ENCODE peak calls at places on chromosome 10, in nine cellular contexts. S is upper lobe of right lung, I is AG08395, P is fibroblast of pulmonary artery, B is GM13976, N is T47D, W is glomerular endothelial cell, F is ecto neural progenitor cell, T is sigmoid colon. L is an unnamed sample.
A peak's percentile ranks its signal among the peaks of the same experiment; 100 is the strongest.

GRCh38 chr10:79293841-79294705 is 53.2 kb upstream of the PPIF start:
- DNase-seq in S (peak; percentile 86), I (peak; percentile 64), P (peak; percentile 29), B (no peak), N (no peak), W (no peak), F (no peak), T (no peak), L (peak; percentile 21)

GRCh38 chr10:11344081-11344480 is 267.4 kb downstream of the USP6NL start:
- DNase-seq in S (no peak), I (no peak), P (no peak), B (no peak), N (no peak), W (no peak), F (no peak), T (no peak), L (no peak)

GRCh38 chr10:77877461-77878344 is 48.9 kb downstream of the DLG5 start:
- DNase-seq in S (no peak), I (no peak), P (peak; percentile 81), B (peak; percentile 59), N (no peak), W (no peak), F (no peak), T (peak; percentile 91), L (peak; percentile 39)

GRCh38 chr10:11476035-11476434 is 135.4 kb downstream of the USP6NL start:
- DNase-seq in S (no peak), I (peak; percentile 20), P (no peak), B (no peak), N (no peak), W (no peak), F (no peak), T (no peak), L (no peak)

GRCh38 chr10:109956454-109957091 is 33.3 kb upstream of the XPNPEP1 start:
- DNase-seq in S (no peak), I (peak; percentile 55), P (peak; percentile 61), B (peak; percentile 59), N (no peak), W (no peak), F (no peak), T (no peak), L (no peak)

GRCh38 chr10:13894412-13895093 is 307.8 kb downstream of the PRPF18 start:
- DNase-seq in S (no peak), I (no peak), P (peak; percentile 40), B (no peak), N (no peak), W (no peak), F (no peak), T (no peak), L (no peak)

GRCh38 chr10:48941427-48942075 is 1.9 kb upstream of the LRRC18 start:
- DNase-seq in S (no peak), I (no peak), P (no peak), B (no peak), N (no peak), W (no peak), F (peak; percentile 29), T (no peak), L (no peak)

GRCh38 chr10:79269969-79270368 is 77.3 kb upstream of the PPIF start:
- DNase-seq in S (no peak), I (no peak), P (no peak), B (no peak), N (no peak), W (no peak), F (no peak), T (no peak), L (no peak)

GRCh38 chr10:103040424-103040823 is 122.3 kb downstream of the CNNM2 start:
- DNase-seq in S (no peak), I (peak; percentile 70), P (peak; percentile 50), B (no peak), N (no peak), W (no peak), F (no peak), T (no peak), L (no peak)

GRCh38 chr10:124652701-124653100 is 91.5 kb downstream of the FAM53B start:
- DNase-seq in S (no peak), I (no peak), P (no peak), B (no peak), N (no peak), W (no peak), F (no peak), T (no peak), L (no peak)

GRCh38 chr10:122939819-122940543 is 14.0 kb downstream of the C10orf88 start:
- DNase-seq in S (no peak), I (no peak), P (peak; percentile 79), B (no peak), N (no peak), W (no peak), F (no peak), T (no peak), L (no peak)

GRCh38 chr10:77290528-77291155 is 347.0 kb downstream of the KCNMA1 start:
- DNase-seq in S (no peak), I (peak; percentile 88), P (peak; percentile 68), B (no peak), N (no peak), W (no peak), F (no peak), T (peak; percentile 17), L (peak; percentile 97)

GRCh38 chr10:29859521-29860130 is 199.8 kb downstream of the JCAD start:
- DNase-seq in S (no peak), I (peak; percentile 45), P (no peak), B (no peak), N (no peak), W (no peak), F (no peak), T (no peak), L (no peak)

GRCh38 chr10:69953851-69954250 is 98.8 kb upstream of the MACROH2A2 start:
- DNase-seq in S (peak; percentile 52), I (no peak), P (no peak), B (no peak), N (no peak), W (no peak), F (no peak), T (peak; percentile 58), L (no peak)

GRCh38 chr10:5283305-5284158 is 81.2 kb upstream of the UCN3 start:
- DNase-seq in S (peak; percentile 71), I (peak; percentile 69), P (peak; percentile 81), B (no peak), N (peak; percentile 54), W (no peak), F (peak; percentile 66), T (peak; percentile 70), L (no peak)

GRCh38 chr10:107548301-107548700 is 383.8 kb upstream of the SORCS1 start:
- DNase-seq in S (no peak), I (no peak), P (peak; percentile 7), B (no peak), N (no peak), W (no peak), F (no peak), T (no peak), L (no peak)

GRCh38 chr10:56632537-56632936 is 271.5 kb upstream of the ZWINT start:
- DNase-seq in S (no peak), I (no peak), P (no peak), B (no peak), N (no peak), W (no peak), F (no peak), T (no peak), L (no peak)

GRCh38 chr10:70815504-70816219 is at the start of gene SGPL1:
- DNase-seq in S (peak; percentile 92), I (peak; percentile 97), P (peak; percentile 78), B (peak; percentile 98), N (peak; percentile 81), W (no peak), F (peak; percentile 92), T (peak; percentile 91), L (peak; percentile 23)

GRCh38 chr10:3624367-3624766 is 160.6 kb downstream of the KLF6 start:
- DNase-seq in S (no peak), I (no peak), P (peak; percentile 58), B (no peak), N (peak; percentile 14), W (no peak), F (no peak), T (no peak), L (no peak)

GRCh38 chr10:66928000-66928770 is 2.3 kb downstream of the LRRTM3 start:
- DNase-seq in S (no peak), I (no peak), P (peak; percentile 2), B (no peak), N (no peak), W (no peak), F (peak; percentile 52), T (peak; percentile 49), L (no peak)

GRCh38 chr10:132169766-132170560 is 16.8 kb upstream of the DPYSL4 start:
- DNase-seq in S (peak; percentile 56), I (no peak), P (no peak), B (no peak), N (no peak), W (no peak), F (no peak), T (no peak), L (no peak)

GRCh38 chr10:18689498-18689897 is 30.3 kb downstream of the ARL5B start:
- DNase-seq in S (no peak), I (peak; percentile 41), P (peak; percentile 62), B (no peak), N (no peak), W (no peak), F (no peak), T (no peak), L (no peak)

GRCh38 chr10:43229208-43230061 is 37.4 kb downstream of the RASGEF1A start:
- DNase-seq in S (peak; percentile 73), I (no peak), P (no peak), B (no peak), N (peak; percentile 61), W (no peak), F (peak; percentile 69), T (peak; percentile 53), L (no peak)